ENCODE peak calls at places on chromosomes 16 and 17, in ten cellular contexts. One of them, this sample, is unnamed.

GRCh38 chr17:57911834-57912673 is 43.2 kb downstream of the CUEDC1 start:
- DNase-seq in heart left ventricle: peak; percentile 98
- DNase-seq in AG09309: no peak
- DNase-seq in GM10248: no peak
- DNase-seq in tibial nerve: peak; percentile 91
- DNase-seq in left lung: peak; percentile 85
- DNase-seq in adrenal gland: peak; percentile 89
- DNase-seq in RWPE1: no peak
- DNase-seq in left ventricle myocardium inferior: peak; percentile 94
- DNase-seq in cardiac fibroblast: peak; percentile 77
- DNase-seq in this sample: peak; percentile 86

GRCh38 chr16:23416816-23417215 is 36.2 kb downstream of the COG7 start:
- DNase-seq in heart left ventricle: no peak
- DNase-seq in AG09309: no peak
- DNase-seq in GM10248: no peak
- DNase-seq in tibial nerve: no peak
- DNase-seq in left lung: no peak
- DNase-seq in adrenal gland: no peak
- DNase-seq in RWPE1: no peak
- DNase-seq in left ventricle myocardium inferior: no peak
- DNase-seq in cardiac fibroblast: no peak
- DNase-seq in this sample: no peak

GRCh38 chr17:12842936-12843335 is 53.6 kb downstream of the ARHGAP44 start:
- DNase-seq in heart left ventricle: no peak
- DNase-seq in AG09309: no peak
- DNase-seq in GM10248: no peak
- DNase-seq in tibial nerve: no peak
- DNase-seq in left lung: no peak
- DNase-seq in adrenal gland: no peak
- DNase-seq in RWPE1: no peak
- DNase-seq in left ventricle myocardium inferior: no peak
- DNase-seq in cardiac fibroblast: no peak
- DNase-seq in this sample: no peak

GRCh38 chr16:10600792-10601443 is 20.5 kb upstream of the EMP2 start:
- DNase-seq in heart left ventricle: no peak
- DNase-seq in AG09309: peak; percentile 43
- DNase-seq in GM10248: peak; percentile 56
- DNase-seq in tibial nerve: no peak
- DNase-seq in left lung: no peak
- DNase-seq in adrenal gland: no peak
- DNase-seq in RWPE1: no peak
- DNase-seq in left ventricle myocardium inferior: no peak
- DNase-seq in cardiac fibroblast: no peak
- DNase-seq in this sample: no peak

GRCh38 chr16:67718668-67719047 is 458 bp downstream of the GFOD2 start:
- DNase-seq in heart left ventricle: no peak
- DNase-seq in AG09309: no peak
- DNase-seq in GM10248: no peak
- DNase-seq in tibial nerve: no peak
- DNase-seq in left lung: no peak
- DNase-seq in adrenal gland: no peak
- DNase-seq in RWPE1: no peak
- DNase-seq in left ventricle myocardium inferior: no peak
- DNase-seq in cardiac fibroblast: no peak
- DNase-seq in this sample: peak; percentile 20

GRCh38 chr17:31908386-31908785 is 6.9 kb upstream of the UTP6 start:
- DNase-seq in heart left ventricle: no peak
- DNase-seq in AG09309: no peak
- DNase-seq in GM10248: no peak
- DNase-seq in tibial nerve: no peak
- DNase-seq in left lung: no peak
- DNase-seq in adrenal gland: no peak
- DNase-seq in RWPE1: no peak
- DNase-seq in left ventricle myocardium inferior: no peak
- DNase-seq in cardiac fibroblast: no peak
- DNase-seq in this sample: no peak

GRCh38 chr16:67349172-67349571 is 22.6 kb downstream of the LRRC36 start:
- DNase-seq in heart left ventricle: no peak
- DNase-seq in AG09309: no peak
- DNase-seq in GM10248: no peak
- DNase-seq in tibial nerve: no peak
- DNase-seq in left lung: no peak
- DNase-seq in adrenal gland: no peak
- DNase-seq in RWPE1: peak; percentile 25
- DNase-seq in left ventricle myocardium inferior: no peak
- DNase-seq in cardiac fibroblast: peak; percentile 29
- DNase-seq in this sample: no peak

GRCh38 chr17:65099941-65100315 is 37.2 kb upstream of the RGS9 start:
- DNase-seq in heart left ventricle: no peak
- DNase-seq in AG09309: no peak
- DNase-seq in GM10248: peak; percentile 83
- DNase-seq in tibial nerve: peak; percentile 44
- DNase-seq in left lung: peak; percentile 43
- DNase-seq in adrenal gland: no peak
- DNase-seq in RWPE1: peak; percentile 76
- DNase-seq in left ventricle myocardium inferior: peak; percentile 48
- DNase-seq in cardiac fibroblast: peak; percentile 59
- DNase-seq in this sample: peak; percentile 22

GRCh38 chr17:74427048-74427762 is 4.7 kb upstream of the GPRC5C start:
- DNase-seq in heart left ventricle: peak; percentile 67
- DNase-seq in AG09309: no peak
- DNase-seq in GM10248: no peak
- DNase-seq in tibial nerve: no peak
- DNase-seq in left lung: no peak
- DNase-seq in adrenal gland: no peak
- DNase-seq in RWPE1: peak; percentile 48
- DNase-seq in left ventricle myocardium inferior: no peak
- DNase-seq in cardiac fibroblast: no peak
- DNase-seq in this sample: no peak

GRCh38 chr17:42679001-42679491 is 2.3 kb upstream of the PLEKHH3 start:
- DNase-seq in heart left ventricle: no peak
- DNase-seq in AG09309: no peak
- DNase-seq in GM10248: peak; percentile 51
- DNase-seq in tibial nerve: no peak
- DNase-seq in left lung: peak; percentile 72
- DNase-seq in adrenal gland: no peak
- DNase-seq in RWPE1: peak; percentile 70
- DNase-seq in left ventricle myocardium inferior: no peak
- DNase-seq in cardiac fibroblast: peak; percentile 60
- DNase-seq in this sample: no peak

GRCh38 chr17:269616-270514 is 82.7 kb downstream of the RPH3AL start:
- DNase-seq in heart left ventricle: peak; percentile 16
- DNase-seq in AG09309: no peak
- DNase-seq in GM10248: no peak
- DNase-seq in tibial nerve: no peak
- DNase-seq in left lung: no peak
- DNase-seq in adrenal gland: peak; percentile 9
- DNase-seq in RWPE1: no peak
- DNase-seq in left ventricle myocardium inferior: no peak
- DNase-seq in cardiac fibroblast: no peak
- DNase-seq in this sample: peak; percentile 23

GRCh38 chr17:21194688-21195087 is 19.3 kb downstream of the TMEM11 start:
- DNase-seq in heart left ventricle: peak; percentile 77
- DNase-seq in AG09309: no peak
- DNase-seq in GM10248: no peak
- DNase-seq in tibial nerve: no peak
- DNase-seq in left lung: no peak
- DNase-seq in adrenal gland: no peak
- DNase-seq in RWPE1: no peak
- DNase-seq in left ventricle myocardium inferior: peak; percentile 73
- DNase-seq in cardiac fibroblast: peak; percentile 65
- DNase-seq in this sample: peak; percentile 81

GRCh38 chr17:39634384-39634871 is 2.5 kb upstream of the STARD3 start:
- DNase-seq in heart left ventricle: no peak
- DNase-seq in AG09309: no peak
- DNase-seq in GM10248: no peak
- DNase-seq in tibial nerve: no peak
- DNase-seq in left lung: no peak
- DNase-seq in adrenal gland: no peak
- DNase-seq in RWPE1: peak; percentile 58
- DNase-seq in left ventricle myocardium inferior: no peak
- DNase-seq in cardiac fibroblast: peak; percentile 62
- DNase-seq in this sample: no peak

GRCh38 chr17:11389583-11389982 is 148.6 kb downstream of the SHISA6 start:
- DNase-seq in heart left ventricle: no peak
- DNase-seq in AG09309: no peak
- DNase-seq in GM10248: no peak
- DNase-seq in tibial nerve: no peak
- DNase-seq in left lung: no peak
- DNase-seq in adrenal gland: no peak
- DNase-seq in RWPE1: no peak
- DNase-seq in left ventricle myocardium inferior: no peak
- DNase-seq in cardiac fibroblast: no peak
- DNase-seq in this sample: no peak

GRCh38 chr17:11388061-11388460 is 147.0 kb downstream of the SHISA6 start:
- DNase-seq in heart left ventricle: no peak
- DNase-seq in AG09309: no peak
- DNase-seq in GM10248: no peak
- DNase-seq in tibial nerve: no peak
- DNase-seq in left lung: no peak
- DNase-seq in adrenal gland: no peak
- DNase-seq in RWPE1: no peak
- DNase-seq in left ventricle myocardium inferior: no peak
- DNase-seq in cardiac fibroblast: no peak
- DNase-seq in this sample: no peak

GRCh38 chr17:11391134-11391533 is 150.1 kb downstream of the SHISA6 start:
- DNase-seq in heart left ventricle: no peak
- DNase-seq in AG09309: no peak
- DNase-seq in GM10248: no peak
- DNase-seq in tibial nerve: no peak
- DNase-seq in left lung: no peak
- DNase-seq in adrenal gland: no peak
- DNase-seq in RWPE1: no peak
- DNase-seq in left ventricle myocardium inferior: no peak
- DNase-seq in cardiac fibroblast: no peak
- DNase-seq in this sample: no peak
- TF ChIP-seq CTCF in heart left ventricle: no peak
- TF ChIP-seq CTCF in AG09309: no peak
- TF ChIP-seq CTCF in GM10248: no peak
- TF ChIP-seq CTCF in tibial nerve: no peak
- TF ChIP-seq CTCF in left lung: peak; percentile 12
- TF ChIP-seq CTCF in adrenal gland: no peak
- TF ChIP-seq CTCF in RWPE1: no peak
- TF ChIP-seq CTCF in left ventricle myocardium inferior: no peak
- TF ChIP-seq CTCF in cardiac fibroblast: no peak
- TF ChIP-seq CTCF in this sample: no peak

GRCh38 chr17:5506307-5506706 is 19.9 kb downstream of the MIS12 start:
- DNase-seq in heart left ventricle: no peak
- DNase-seq in AG09309: no peak
- DNase-seq in GM10248: no peak
- DNase-seq in tibial nerve: no peak
- DNase-seq in left lung: no peak
- DNase-seq in adrenal gland: no peak
- DNase-seq in RWPE1: no peak
- DNase-seq in left ventricle myocardium inferior: no peak
- DNase-seq in cardiac fibroblast: no peak
- DNase-seq in this sample: no peak
- TF ChIP-seq CTCF in heart left ventricle: no peak
- TF ChIP-seq CTCF in AG09309: no peak
- TF ChIP-seq CTCF in GM10248: no peak
- TF ChIP-seq CTCF in tibial nerve: no peak
- TF ChIP-seq CTCF in left lung: no peak
- TF ChIP-seq CTCF in adrenal gland: no peak
- TF ChIP-seq CTCF in RWPE1: no peak
- TF ChIP-seq CTCF in left ventricle myocardium inferior: no peak
- TF ChIP-seq CTCF in cardiac fibroblast: no peak
- TF ChIP-seq CTCF in this sample: no peak

GRCh38 chr17:48595107-48595999 is 1.8 kb upstream of the HOXB5 start:
- DNase-seq in heart left ventricle: no peak
- DNase-seq in AG09309: no peak
- DNase-seq in GM10248: no peak
- DNase-seq in tibial nerve: no peak
- DNase-seq in left lung: no peak
- DNase-seq in adrenal gland: no peak
- DNase-seq in RWPE1: no peak
- DNase-seq in left ventricle myocardium inferior: no peak
- DNase-seq in cardiac fibroblast: no peak
- DNase-seq in this sample: no peak
- TF ChIP-seq CTCF in heart left ventricle: no peak
- TF ChIP-seq CTCF in AG09309: no peak
- TF ChIP-seq CTCF in GM10248: no peak
- TF ChIP-seq CTCF in tibial nerve: no peak
- TF ChIP-seq CTCF in left lung: no peak
- TF ChIP-seq CTCF in adrenal gland: no peak
- TF ChIP-seq CTCF in RWPE1: no peak
- TF ChIP-seq CTCF in left ventricle myocardium inferior: no peak
- TF ChIP-seq CTCF in cardiac fibroblast: no peak
- TF ChIP-seq CTCF in this sample: no peak

GRCh38 chr17:28344011-28344410 is 8.4 kb downstream of the TNFAIP1 start:
- DNase-seq in heart left ventricle: no peak
- DNase-seq in AG09309: no peak
- DNase-seq in GM10248: no peak
- DNase-seq in tibial nerve: no peak
- DNase-seq in left lung: no peak
- DNase-seq in adrenal gland: no peak
- DNase-seq in RWPE1: no peak
- DNase-seq in left ventricle myocardium inferior: no peak
- DNase-seq in cardiac fibroblast: no peak
- DNase-seq in this sample: no peak

GRCh38 chr17:28341516-28341915 is 6.0 kb downstream of the TNFAIP1 start:
- DNase-seq in heart left ventricle: no peak
- DNase-seq in AG09309: no peak
- DNase-seq in GM10248: no peak
- DNase-seq in tibial nerve: no peak
- DNase-seq in left lung: no peak
- DNase-seq in adrenal gland: no peak
- DNase-seq in RWPE1: no peak
- DNase-seq in left ventricle myocardium inferior: no peak
- DNase-seq in cardiac fibroblast: no peak
- DNase-seq in this sample: no peak

GRCh38 chr17:28344435-28344901 is 8.9 kb downstream of the TNFAIP1 start:
- DNase-seq in heart left ventricle: no peak
- DNase-seq in AG09309: no peak
- DNase-seq in GM10248: no peak
- DNase-seq in tibial nerve: no peak
- DNase-seq in left lung: no peak
- DNase-seq in adrenal gland: no peak
- DNase-seq in RWPE1: no peak
- DNase-seq in left ventricle myocardium inferior: no peak
- DNase-seq in cardiac fibroblast: no peak
- DNase-seq in this sample: no peak

GRCh38 chr17:28342313-28342712 is 6.8 kb downstream of the TNFAIP1 start:
- DNase-seq in heart left ventricle: no peak
- DNase-seq in AG09309: no peak
- DNase-seq in GM10248: no peak
- DNase-seq in tibial nerve: no peak
- DNase-seq in left lung: no peak
- DNase-seq in adrenal gland: no peak
- DNase-seq in RWPE1: no peak
- DNase-seq in left ventricle myocardium inferior: no peak
- DNase-seq in cardiac fibroblast: no peak
- DNase-seq in this sample: no peak

DNA sequence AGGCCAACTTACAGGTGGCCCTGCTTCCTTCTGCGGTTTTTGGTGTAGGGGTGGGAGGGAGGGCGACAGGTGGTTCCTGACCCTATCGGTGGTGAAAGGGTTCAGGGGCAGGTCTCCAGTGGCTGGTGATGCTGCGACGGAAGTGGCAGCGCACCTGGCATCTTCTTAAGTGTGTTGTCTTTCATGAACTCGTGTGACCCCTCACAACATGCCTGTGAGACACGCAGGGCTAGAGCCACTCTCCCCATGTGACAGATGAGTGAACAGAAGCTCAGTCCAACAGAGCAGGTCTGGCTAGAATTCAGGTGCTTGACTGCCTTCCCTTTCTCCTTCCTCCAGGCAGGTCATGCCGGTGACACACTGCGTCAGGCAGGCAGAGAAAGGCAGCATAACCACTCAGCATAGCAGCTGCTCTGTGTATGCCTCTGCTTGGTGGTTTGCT is 8.0 kb downstream of the TNFAIP1 start:
- DNase-seq in heart left ventricle: no peak
- DNase-seq in AG09309: no peak
- DNase-seq in GM10248: no peak
- DNase-seq in tibial nerve: no peak
- DNase-seq in left lung: no peak
- DNase-seq in adrenal gland: no peak
- DNase-seq in RWPE1: no peak
- DNase-seq in left ventricle myocardium inferior: no peak
- DNase-seq in cardiac fibroblast: no peak
- DNase-seq in this sample: no peak
- TF ChIP-seq CTCF in heart left ventricle: no peak
- TF ChIP-seq CTCF in AG09309: no peak
- TF ChIP-seq CTCF in GM10248: no peak
- TF ChIP-seq CTCF in tibial nerve: no peak
- TF ChIP-seq CTCF in left lung: no peak
- TF ChIP-seq CTCF in adrenal gland: no peak
- TF ChIP-seq CTCF in RWPE1: no peak
- TF ChIP-seq CTCF in left ventricle myocardium inferior: no peak
- TF ChIP-seq CTCF in cardiac fibroblast: no peak
- TF ChIP-seq CTCF in this sample: no peak

This sample was measured in testis.